ENCODE peak calls at places on chromosomes 2 and 18, in five cellular contexts. E is DND-41, J is left ventricle myocardium inferior, B is pancreas, N is lower lobe of right lung. Y is an unnamed sample.
A peak's percentile ranks its signal among the peaks of the same experiment; 100 is the strongest.

GRCh38 chr18:42025974-42026625 is 71.1 kb downstream of the PIK3C3 start:
- DNase-seq in E (no peak), J (no peak), B (no peak), N (no peak), Y (no peak)

GRCh38 chr2:156322103-156322671 is 10.3 kb downstream of the NR4A2 start:
- DNase-seq in E (no peak), J (no peak), B (no peak), N (no peak), Y (no peak)

GRCh38 chr2:88032070-88032702 is 15.8 kb upstream of the RNU2-63P start:
- DNase-seq in E (no peak), J (no peak), B (no peak), N (no peak), Y (no peak)

GRCh38 chr2:79757526-79757925 is 244.7 kb downstream of the CTNNA2 start:
- DNase-seq in E (no peak), J (no peak), B (no peak), N (no peak), Y (no peak)

GRCh38 chr18:48820483-48821250 is 130.1 kb downstream of the SMAD7 start:
- DNase-seq in E (no peak), J (peak; percentile 6), B (no peak), N (peak; percentile 36), Y (no peak)

GRCh38 chr2:186806591-186806990 is 42.4 kb downstream of the ZSWIM2 start:
- DNase-seq in E (no peak), J (no peak), B (no peak), N (no peak), Y (no peak)

GRCh38 chr18:902179-902718 is 2.4 kb upstream of the ADCYAP1 start:
- DNase-seq in E (no peak), J (no peak), B (no peak), N (no peak), Y (no peak)

GRCh38 chr2:33033524-33034150 is 86.9 kb downstream of the LTBP1 start:
- DNase-seq in E (no peak), J (no peak), B (no peak), N (no peak), Y (no peak)

GRCh38 chr2:120887844-120888243 is 152.2 kb downstream of the GLI2 start:
- DNase-seq in E (no peak), J (no peak), B (no peak), N (peak; percentile 47), Y (no peak)

GRCh38 chr2:216694201-216694825 is 1.0 kb downstream of the IGFBP5 start:
- DNase-seq in E (peak; percentile 59), J (peak; percentile 66), B (no peak), N (peak; percentile 59), Y (peak; percentile 35)

GRCh38 chr18:8358066-8358795 is 251.0 kb upstream of the RAB12 start:
- DNase-seq in E (no peak), J (no peak), B (no peak), N (no peak), Y (no peak)

GRCh38 chr2:28187186-28187585 is 205.5 kb upstream of the FOSL2 start:
- DNase-seq in E (no peak), J (no peak), B (no peak), N (no peak), Y (no peak)

GRCh38 chr2:107358921-107359320 is 467.8 kb upstream of the RGPD4 start:
- DNase-seq in E (no peak), J (no peak), B (no peak), N (no peak), Y (no peak)

GRCh38 chr2:176490061-176490861 is 221.0 kb downstream of the MTX2 start:
- DNase-seq in E (no peak), J (peak; percentile 61), B (peak; percentile 18), N (no peak), Y (peak; percentile 82)

GRCh38 chr2:18500333-18500732 is 60.1 kb downstream of the RDH14 start:
- DNase-seq in E (no peak), J (no peak), B (no peak), N (no peak), Y (no peak)

GRCh38 chr18:75544496-75544895 is 117.0 kb upstream of the SMIM21 start:
- DNase-seq in E (no peak), J (no peak), B (no peak), N (no peak), Y (no peak)
- TF ChIP-seq CTCF in E (no peak), J (no peak), B (no peak), N (no peak), Y (no peak)

DNA sequence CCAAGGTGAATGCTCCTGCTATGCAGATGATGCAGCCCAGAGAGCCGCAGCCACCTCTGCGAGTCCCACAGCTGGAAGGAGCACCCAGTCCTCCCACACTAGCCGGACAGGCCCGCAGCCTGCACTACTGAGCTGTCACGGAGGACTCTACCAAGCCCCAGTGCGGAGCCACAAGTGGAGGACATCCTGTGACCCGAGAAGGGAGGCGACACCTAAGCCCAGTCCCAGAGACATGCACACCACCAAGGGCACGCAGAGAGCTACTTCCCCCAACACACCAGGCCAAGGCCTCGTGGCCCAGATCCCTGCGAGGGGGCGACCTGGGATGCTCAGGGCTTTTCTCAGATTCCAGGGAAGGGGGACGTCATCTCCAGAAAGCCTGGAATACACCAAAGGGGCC is 12.9 kb downstream of the HS1BP3 start:
- DNase-seq in E (no peak), J (peak; percentile 14), B (no peak), N (no peak), Y (no peak)
- H3K36me3 ChIP-seq in E (peaks cover 18% of the 10 kb centered on the region), J (peaks cover 26% of the 10 kb centered on the region), B (no peaks in the 10 kb centered on the region), N (peaks cover 60% of the 10 kb centered on the region), Y (peaks cover 54% of the 10 kb centered on the region)

GRCh38 chr2:200477667-200478121 is 32.2 kb downstream of the KCTD18 start:
- DNase-seq in E (no peak), J (peak; percentile 67), B (no peak), N (no peak), Y (no peak)

GRCh38 chr2:200482194-200482593 is 27.7 kb downstream of the KCTD18 start:
- DNase-seq in E (no peak), J (no peak), B (no peak), N (no peak), Y (no peak)

GRCh38 chr2:200475795-200476194 is 34.1 kb downstream of the KCTD18 start:
- DNase-seq in E (no peak), J (no peak), B (no peak), N (no peak), Y (no peak)

GRCh38 chr2:200476836-200477235 is 33.0 kb downstream of the KCTD18 start:
- DNase-seq in E (no peak), J (no peak), B (no peak), N (no peak), Y (no peak)

GRCh38 chr2:200479617-200480292 is 30.1 kb downstream of the KCTD18 start:
- DNase-seq in E (no peak), J (no peak), B (no peak), N (no peak), Y (no peak)
- H3K4me3 ChIP-seq in E (no peak overlapping the region), J (no peak overlapping the region), B (no peak overlapping the region), N (no peak overlapping the region), Y (no peak overlapping the region)

DNA sequence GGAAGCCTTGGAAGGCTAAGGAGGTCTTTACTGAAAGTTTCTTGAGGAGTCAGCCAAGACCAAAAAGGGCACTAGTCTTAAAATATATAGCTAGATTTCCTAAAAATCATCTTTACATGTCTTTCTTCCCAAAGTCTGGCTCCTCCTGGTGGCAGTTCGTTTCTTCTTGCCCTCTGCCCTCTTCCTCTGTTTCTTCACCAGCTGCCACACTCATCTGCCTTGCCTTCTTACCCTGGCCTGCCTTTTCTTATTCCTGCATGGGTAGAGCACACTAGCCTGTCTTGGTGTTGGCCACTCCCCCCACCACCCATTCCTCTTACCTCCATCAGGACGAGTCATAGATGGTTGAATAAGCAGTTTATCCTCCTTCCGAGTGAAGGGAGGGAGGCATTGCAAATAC is 129.8 kb downstream of the RAPGEF4 start:
- DNase-seq in E (no peak), J (no peak), B (no peak), N (no peak), Y (no peak)
- TF ChIP-seq CTCF in E (peak; percentile 17), J (no peak), B (no peak), N (no peak), Y (no peak)

GRCh38 chr2:205740381-205740780 is 58.1 kb downstream of the NRP2 start:
- DNase-seq in E (no peak), J (no peak), B (no peak), N (no peak), Y (no peak)

GRCh38 chr2:205738341-205738968 is 56.2 kb downstream of the NRP2 start:
- DNase-seq in E (no peak), J (no peak), B (no peak), N (no peak), Y (no peak)

GRCh38 chr2:205741256-205741978 is 59.1 kb downstream of the NRP2 start:
- DNase-seq in E (no peak), J (no peak), B (no peak), N (no peak), Y (no peak)

GRCh38 chr2:205743137-205743536 is 60.8 kb downstream of the NRP2 start:
- DNase-seq in E (no peak), J (no peak), B (no peak), N (no peak), Y (peak; percentile 37)

DNA sequence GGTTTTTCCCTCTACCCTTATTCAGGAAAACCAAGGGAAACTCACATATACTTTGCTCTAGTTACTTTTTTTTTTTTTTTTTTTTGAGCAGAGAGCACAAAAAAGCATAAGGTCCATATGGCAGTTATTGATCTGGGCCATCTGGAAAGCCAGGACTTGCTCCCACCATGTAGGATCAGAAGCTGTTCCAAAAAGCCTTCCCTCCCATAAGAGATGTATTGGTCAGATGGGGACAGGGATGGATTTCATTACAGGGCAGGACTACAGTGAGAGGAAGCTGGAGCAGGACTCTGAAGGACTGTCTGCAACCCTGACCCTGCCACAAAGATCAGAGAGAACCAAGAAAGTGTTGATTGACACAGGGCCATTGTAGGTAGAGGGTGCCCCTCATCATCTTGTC is 57.3 kb downstream of the NRP2 start:
- DNase-seq in E (no peak), J (no peak), B (no peak), N (no peak), Y (no peak)
- H3K36me3 ChIP-seq in E (no peaks in the 10 kb centered on the region), J (peaks cover 17% of the 10 kb centered on the region), B (no peaks in the 10 kb centered on the region), N (peaks cover 64% of the 10 kb centered on the region), Y (peaks cover 39% of the 10 kb centered on the region)

GRCh38 chr2:85734015-85734414 is 19.8 kb upstream of the ATOH8 start:
- DNase-seq in E (no peak), J (peak; percentile 52), B (no peak), N (no peak), Y (no peak)
- H3K4me3 ChIP-seq in E (no peak overlapping the region), J (no peak overlapping the region), B (no peak overlapping the region), N (no peak overlapping the region), Y (no peak overlapping the region)